ENCODE peak calls at places on chromosomes 13 and 19, in eight cellular contexts. One of them, this sample, is unnamed.

GRCh38 chr19:35868172-35868822 is at the start of gene APLP1:
- DNase-seq in adrenal gland: peak; percentile 72
- DNase-seq in esophagus squamous epithelium: no peak
- DNase-seq in A549: peak; percentile 68
- DNase-seq in HepG2: peak; percentile 14
- DNase-seq in Peyer's patch: peak; percentile 77
- DNase-seq in erythroblast: no peak
- DNase-seq in tibial nerve: no peak
- DNase-seq in this sample: peak; percentile 82

GRCh38 chr19:35760711-35761349 is 2.9 kb downstream of the PROSER3 start:
- DNase-seq in esophagus squamous epithelium: no peak
- DNase-seq in tibial nerve: no peak
- DNase-seq in A549: peak; percentile 47
- DNase-seq in erythroblast: no peak
- DNase-seq in adrenal gland: no peak
- DNase-seq in HepG2: no peak
- DNase-seq in Peyer's patch: no peak
- DNase-seq in this sample: no peak

GRCh38 chr19:50465000-50465399 is 11.3 kb upstream of the EMC10 start:
- DNase-seq in erythroblast: no peak
- DNase-seq in Peyer's patch: no peak
- DNase-seq in A549: no peak
- DNase-seq in tibial nerve: no peak
- DNase-seq in adrenal gland: no peak
- DNase-seq in HepG2: peak; percentile 15
- DNase-seq in esophagus squamous epithelium: no peak
- DNase-seq in this sample: no peak

GRCh38 chr13:82627183-82627582 is 1255.1 kb downstream of the SLITRK1 start:
- DNase-seq in HepG2: no peak
- DNase-seq in Peyer's patch: no peak
- DNase-seq in esophagus squamous epithelium: no peak
- DNase-seq in tibial nerve: no peak
- DNase-seq in erythroblast: no peak
- DNase-seq in A549: peak; percentile 10
- DNase-seq in adrenal gland: no peak
- DNase-seq in this sample: no peak

GRCh38 chr19:35995655-35995993 is 636 bp downstream of the SDHAF1 start:
- DNase-seq in Peyer's patch: peak; percentile 65
- DNase-seq in esophagus squamous epithelium: no peak
- DNase-seq in A549: peak; percentile 69
- DNase-seq in adrenal gland: peak; percentile 36
- DNase-seq in erythroblast: peak; percentile 71
- DNase-seq in tibial nerve: no peak
- DNase-seq in HepG2: peak; percentile 27
- DNase-seq in this sample: no peak

GRCh38 chr13:40665061-40665753 is 1.2 kb downstream of the FOXO1 start:
- DNase-seq in esophagus squamous epithelium: no peak
- DNase-seq in tibial nerve: no peak
- DNase-seq in A549: peak; percentile 42
- DNase-seq in adrenal gland: peak; percentile 61
- DNase-seq in Peyer's patch: peak; percentile 72
- DNase-seq in erythroblast: peak; percentile 61
- DNase-seq in HepG2: no peak
- DNase-seq in this sample: no peak

GRCh38 chr13:84430441-84430840 is 548.2 kb upstream of the SLITRK1 start:
- DNase-seq in adrenal gland: no peak
- DNase-seq in HepG2: no peak
- DNase-seq in Peyer's patch: no peak
- DNase-seq in A549: no peak
- DNase-seq in tibial nerve: no peak
- DNase-seq in esophagus squamous epithelium: no peak
- DNase-seq in erythroblast: no peak
- DNase-seq in this sample: no peak

GRCh38 chr19:44796701-44797115 is 12.2 kb upstream of the BCAM start:
- DNase-seq in HepG2: peak; percentile 96
- DNase-seq in A549: peak; percentile 63
- DNase-seq in Peyer's patch: no peak
- DNase-seq in erythroblast: no peak
- DNase-seq in esophagus squamous epithelium: no peak
- DNase-seq in adrenal gland: peak; percentile 41
- DNase-seq in tibial nerve: no peak
- DNase-seq in this sample: no peak

GRCh38 chr19:57302020-57302465 is 18.2 kb upstream of the ZNF543 start:
- DNase-seq in adrenal gland: peak; percentile 92
- DNase-seq in Peyer's patch: no peak
- DNase-seq in HepG2: no peak
- DNase-seq in tibial nerve: no peak
- DNase-seq in A549: no peak
- DNase-seq in esophagus squamous epithelium: no peak
- DNase-seq in erythroblast: peak; percentile 82
- DNase-seq in this sample: peak; percentile 91

GRCh38 chr19:5821521-5822180 is 16.8 kb downstream of the NRTN start:
- DNase-seq in esophagus squamous epithelium: no peak
- DNase-seq in tibial nerve: no peak
- DNase-seq in erythroblast: no peak
- DNase-seq in A549: no peak
- DNase-seq in HepG2: no peak
- DNase-seq in adrenal gland: no peak
- DNase-seq in Peyer's patch: no peak
- DNase-seq in this sample: no peak

GRCh38 chr13:107200491-107200890 is 632.6 kb upstream of the ARGLU1 start:
- DNase-seq in erythroblast: no peak
- DNase-seq in HepG2: no peak
- DNase-seq in tibial nerve: no peak
- DNase-seq in esophagus squamous epithelium: no peak
- DNase-seq in Peyer's patch: no peak
- DNase-seq in adrenal gland: no peak
- DNase-seq in A549: no peak
- DNase-seq in this sample: no peak

GRCh38 chr13:77300176-77301141 is 26.4 kb downstream of the MYCBP2 start:
- DNase-seq in A549: peak; percentile 16
- DNase-seq in Peyer's patch: no peak
- DNase-seq in erythroblast: peak; percentile 15
- DNase-seq in adrenal gland: peak; percentile 24
- DNase-seq in esophagus squamous epithelium: no peak
- DNase-seq in HepG2: no peak
- DNase-seq in tibial nerve: no peak
- DNase-seq in this sample: no peak

GRCh38 chr19:51808333-51808986 is 13.5 kb downstream of the FPR3 start:
- DNase-seq in erythroblast: no peak
- DNase-seq in Peyer's patch: no peak
- DNase-seq in esophagus squamous epithelium: no peak
- DNase-seq in A549: peak; percentile 25
- DNase-seq in HepG2: peak; percentile 66
- DNase-seq in adrenal gland: peak; percentile 7
- DNase-seq in tibial nerve: no peak
- DNase-seq in this sample: no peak

GRCh38 chr19:51124216-51124615 is 490 bp upstream of the SIGLEC9 start:
- DNase-seq in esophagus squamous epithelium: no peak
- DNase-seq in erythroblast: no peak
- DNase-seq in adrenal gland: no peak
- DNase-seq in Peyer's patch: no peak
- DNase-seq in A549: no peak
- DNase-seq in tibial nerve: no peak
- DNase-seq in HepG2: no peak
- DNase-seq in this sample: no peak

GRCh38 chr13:99005609-99006008 is 27.7 kb upstream of the DOCK9 start:
- DNase-seq in HepG2: no peak
- DNase-seq in tibial nerve: no peak
- DNase-seq in esophagus squamous epithelium: no peak
- DNase-seq in adrenal gland: no peak
- DNase-seq in A549: no peak
- DNase-seq in erythroblast: no peak
- DNase-seq in Peyer's patch: no peak
- DNase-seq in this sample: no peak

GRCh38 chr13:78139765-78140164 is 221.1 kb upstream of the EDNRB start:
- DNase-seq in tibial nerve: no peak
- DNase-seq in HepG2: no peak
- DNase-seq in erythroblast: no peak
- DNase-seq in adrenal gland: no peak
- DNase-seq in Peyer's patch: no peak
- DNase-seq in A549: no peak
- DNase-seq in esophagus squamous epithelium: no peak
- DNase-seq in this sample: no peak

GRCh38 chr13:111845621-111846351 is 221.2 kb upstream of the SOX1 start:
- DNase-seq in esophagus squamous epithelium: no peak
- DNase-seq in tibial nerve: no peak
- DNase-seq in adrenal gland: no peak
- DNase-seq in erythroblast: no peak
- DNase-seq in HepG2: no peak
- DNase-seq in A549: no peak
- DNase-seq in Peyer's patch: no peak
- DNase-seq in this sample: no peak

DNA sequence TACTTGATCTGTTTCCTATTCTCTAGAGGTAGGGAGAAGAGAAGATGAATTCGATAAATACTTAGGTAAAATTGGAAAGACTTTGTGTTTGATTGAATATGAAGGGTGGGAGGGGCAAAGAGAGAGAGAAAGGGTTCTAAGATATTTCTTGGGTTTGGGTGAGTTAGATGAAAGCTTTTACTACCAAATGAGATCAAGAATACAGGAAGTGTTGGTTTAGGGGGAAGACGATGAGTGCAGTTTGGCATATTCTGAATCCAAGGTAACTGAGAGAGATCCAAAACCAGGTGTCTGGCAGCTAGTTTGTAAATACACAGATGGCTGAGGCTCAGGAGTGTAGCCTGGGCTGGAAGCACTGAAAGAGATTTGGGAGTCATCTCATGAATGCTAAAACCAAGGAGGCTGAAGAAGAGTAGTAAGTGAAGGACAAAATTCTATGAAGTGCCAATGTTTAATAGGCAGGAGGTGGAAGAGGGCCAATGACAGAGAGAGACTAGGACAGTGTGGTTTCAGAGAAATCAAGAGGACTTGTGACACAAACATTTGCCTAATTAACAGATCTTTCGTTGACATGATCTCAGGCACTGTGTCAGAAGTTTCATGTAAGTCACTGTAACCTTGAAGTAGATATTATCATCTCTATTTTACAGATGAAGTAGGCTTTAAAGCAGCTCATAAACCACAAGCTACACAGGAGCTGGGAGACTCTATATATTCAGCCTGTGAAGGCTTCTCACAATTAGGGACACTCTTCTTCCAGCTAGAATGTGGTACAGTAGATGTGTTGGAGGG is 70.2 kb upstream of the ZDHHC20 start:
- DNase-seq in esophagus squamous epithelium: no peak
- DNase-seq in A549: no peak
- DNase-seq in tibial nerve: no peak
- DNase-seq in adrenal gland: no peak
- DNase-seq in Peyer's patch: no peak
- DNase-seq in HepG2: no peak
- DNase-seq in erythroblast: peak; percentile 45
- DNase-seq in this sample: no peak
- TF ChIP-seq POLR2A in esophagus squamous epithelium: no peak
- TF ChIP-seq POLR2A in A549: no peak
- TF ChIP-seq POLR2A in tibial nerve: no peak
- TF ChIP-seq POLR2A in adrenal gland: no peak
- TF ChIP-seq POLR2A in Peyer's patch: no peak
- TF ChIP-seq POLR2A in HepG2: no peak
- TF ChIP-seq POLR2A in erythroblast: peak; percentile 27
- TF ChIP-seq POLR2A in this sample: no peak

GRCh38 chr19:10577951-10578350 is 9.2 kb downstream of the AP1M2 start:
- DNase-seq in adrenal gland: no peak
- DNase-seq in A549: no peak
- DNase-seq in esophagus squamous epithelium: no peak
- DNase-seq in tibial nerve: no peak
- DNase-seq in HepG2: no peak
- DNase-seq in erythroblast: no peak
- DNase-seq in Peyer's patch: no peak
- DNase-seq in this sample: no peak
- TF ChIP-seq POLR2A in adrenal gland: no peak
- TF ChIP-seq POLR2A in A549: no peak
- TF ChIP-seq POLR2A in esophagus squamous epithelium: no peak
- TF ChIP-seq POLR2A in tibial nerve: no peak
- TF ChIP-seq POLR2A in HepG2: no peak
- TF ChIP-seq POLR2A in erythroblast: no peak
- TF ChIP-seq POLR2A in Peyer's patch: no peak
- TF ChIP-seq POLR2A in this sample: no peak

GRCh38 chr13:42574011-42574410 is at the start of gene TNFSF11:
- DNase-seq in HepG2: no peak
- DNase-seq in A549: no peak
- DNase-seq in esophagus squamous epithelium: no peak
- DNase-seq in erythroblast: no peak
- DNase-seq in adrenal gland: no peak
- DNase-seq in Peyer's patch: no peak
- DNase-seq in tibial nerve: no peak
- DNase-seq in this sample: no peak
- TF ChIP-seq POLR2A in HepG2: no peak
- TF ChIP-seq POLR2A in A549: no peak
- TF ChIP-seq POLR2A in esophagus squamous epithelium: no peak
- TF ChIP-seq POLR2A in erythroblast: no peak
- TF ChIP-seq POLR2A in adrenal gland: no peak
- TF ChIP-seq POLR2A in Peyer's patch: no peak
- TF ChIP-seq POLR2A in tibial nerve: no peak
- TF ChIP-seq POLR2A in this sample: no peak

GRCh38 chr19:31269425-31270127 is 79.7 kb downstream of the TSHZ3 start:
- DNase-seq in HepG2: no peak
- DNase-seq in adrenal gland: peak; percentile 56
- DNase-seq in Peyer's patch: no peak
- DNase-seq in esophagus squamous epithelium: no peak
- DNase-seq in tibial nerve: no peak
- DNase-seq in erythroblast: no peak
- DNase-seq in A549: no peak
- DNase-seq in this sample: no peak

GRCh38 chr19:31266731-31267130 is 82.5 kb downstream of the TSHZ3 start:
- DNase-seq in tibial nerve: no peak
- DNase-seq in esophagus squamous epithelium: no peak
- DNase-seq in A549: no peak
- DNase-seq in HepG2: no peak
- DNase-seq in adrenal gland: no peak
- DNase-seq in Peyer's patch: no peak
- DNase-seq in erythroblast: no peak
- DNase-seq in this sample: no peak

GRCh38 chr19:31270897-31271568 is 78.2 kb downstream of the TSHZ3 start:
- DNase-seq in Peyer's patch: peak; percentile 32
- DNase-seq in erythroblast: no peak
- DNase-seq in A549: no peak
- DNase-seq in adrenal gland: peak; percentile 11
- DNase-seq in HepG2: no peak
- DNase-seq in tibial nerve: no peak
- DNase-seq in esophagus squamous epithelium: no peak
- DNase-seq in this sample: no peak

GRCh38 chr19:31266196-31266595 is 83.0 kb downstream of the TSHZ3 start:
- DNase-seq in tibial nerve: no peak
- DNase-seq in erythroblast: no peak
- DNase-seq in A549: no peak
- DNase-seq in HepG2: no peak
- DNase-seq in adrenal gland: no peak
- DNase-seq in esophagus squamous epithelium: no peak
- DNase-seq in Peyer's patch: no peak
- DNase-seq in this sample: no peak

DNA sequence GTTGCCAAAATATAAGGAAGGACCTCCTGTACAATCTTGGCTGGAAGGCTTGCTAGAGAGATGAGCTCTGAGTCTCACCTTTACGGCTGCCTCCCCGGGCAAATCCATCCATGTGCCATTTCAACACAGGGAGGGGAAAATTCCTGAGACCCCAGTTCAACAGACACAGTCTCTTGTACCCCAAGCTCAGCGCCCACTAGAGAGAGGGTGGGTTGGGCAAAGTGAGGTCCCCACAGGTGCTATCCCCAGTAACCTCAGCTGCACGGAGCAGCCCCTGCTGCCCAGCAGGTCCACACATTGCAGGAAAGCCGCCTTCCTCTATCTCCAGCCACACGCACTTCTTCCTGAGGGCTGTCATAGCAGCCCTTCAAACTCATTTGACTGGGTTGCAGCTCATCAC is 80.5 kb downstream of the TSHZ3 start:
- DNase-seq in adrenal gland: no peak
- DNase-seq in erythroblast: no peak
- DNase-seq in A549: no peak
- DNase-seq in HepG2: no peak
- DNase-seq in tibial nerve: no peak
- DNase-seq in esophagus squamous epithelium: no peak
- DNase-seq in Peyer's patch: no peak
- DNase-seq in this sample: no peak
- TF ChIP-seq POLR2A in adrenal gland: no peak
- TF ChIP-seq POLR2A in erythroblast: no peak
- TF ChIP-seq POLR2A in A549: no peak
- TF ChIP-seq POLR2A in HepG2: no peak
- TF ChIP-seq POLR2A in tibial nerve: no peak
- TF ChIP-seq POLR2A in esophagus squamous epithelium: no peak
- TF ChIP-seq POLR2A in Peyer's patch: no peak
- TF ChIP-seq POLR2A in this sample: no peak